ENCODE peak calls at places on chromosome 10, in five cellular contexts. M is CD8-positive, alpha-beta T cell; S is body of pancreas; A is brain microvascular endothelial cell; C is right lobe of liver. N is an unnamed sample.

GRCh38 chr10:93376372-93377296 is 105.5 kb downstream of the MYOF start:
- DNase-seq in M (no peak), S (peak; percentile 45), A (peak; percentile 71), C (no peak), N (peak; percentile 69)

GRCh38 chr10:110392860-110393732 is 88.4 kb upstream of the SMNDC1 start:
- DNase-seq in M (no peak), S (no peak), A (no peak), C (no peak), N (no peak)

GRCh38 chr10:93701903-93702277 is 502 bp downstream of the FRA10AC1 start:
- DNase-seq in M (peak; percentile 49), S (peak; percentile 16), A (peak; percentile 17), C (no peak), N (no peak)

GRCh38 chr10:50304655-50305054 is 53.3 kb upstream of the ASAH2 start:
- DNase-seq in M (no peak), S (no peak), A (no peak), C (no peak), N (no peak)

GRCh38 chr10:69616358-69616757 is 13.7 kb upstream of the FAM241B start:
- DNase-seq in M (no peak), S (no peak), A (no peak), C (no peak), N (no peak)

GRCh38 chr10:24849051-24849450 is 103.4 kb downstream of the PRTFDC1 start:
- DNase-seq in M (no peak), S (no peak), A (no peak), C (no peak), N (no peak)

GRCh38 chr10:110399163-110400094 is 94.7 kb upstream of the SMNDC1 start:
- DNase-seq in M (no peak), S (peak; percentile 54), A (peak; percentile 98), C (no peak), N (no peak)

GRCh38 chr10:97065686-97066679 is 119.8 kb downstream of the SLIT1 start:
- DNase-seq in M (no peak), S (no peak), A (no peak), C (no peak), N (no peak)

GRCh38 chr10:44899450-44900080 is 11.6 kb upstream of the TMEM72 start:
- DNase-seq in M (no peak), S (no peak), A (no peak), C (no peak), N (no peak)

GRCh38 chr10:102281103-102281502 is 35.8 kb downstream of the GBF1 start:
- DNase-seq in M (no peak), S (no peak), A (no peak), C (no peak), N (no peak)

GRCh38 chr10:32357056-32357735 is 10.2 kb upstream of the EPC1 start:
- DNase-seq in M (no peak), S (no peak), A (no peak), C (no peak), N (peak; percentile 64)

GRCh38 chr10:126880926-126881325 is 24.3 kb upstream of the DOCK1 start:
- DNase-seq in M (no peak), S (no peak), A (no peak), C (no peak), N (no peak)

GRCh38 chr10:124563320-124563719 is 101.7 kb downstream of the LHPP start:
- DNase-seq in M (no peak), S (no peak), A (no peak), C (no peak), N (no peak)

GRCh38 chr10:132960071-132960472 is 17.7 kb upstream of the CFAP46 start:
- DNase-seq in M (no peak), S (peak; percentile 10), A (no peak), C (peak; percentile 44), N (no peak)

GRCh38 chr10:51897560-51897959 is 198.2 kb upstream of the CSTF2T start:
- DNase-seq in M (no peak), S (no peak), A (no peak), C (no peak), N (no peak)

GRCh38 chr10:94069884-94070283 is 76.2 kb downstream of the PLCE1 start:
- DNase-seq in M (no peak), S (no peak), A (no peak), C (no peak), N (no peak)

GRCh38 chr10:132523561-132524442 is 13.8 kb upstream of the INPP5A start:
- DNase-seq in M (no peak), S (peak; percentile 9), A (no peak), C (peak; percentile 34), N (no peak)

GRCh38 chr10:122446668-122447410 is 7.6 kb upstream of the ARMS2 start:
- DNase-seq in M (no peak), S (no peak), A (no peak), C (peak; percentile 6), N (no peak)

GRCh38 chr10:24469993-24470392 is 253.7 kb downstream of the ARHGAP21 start:
- DNase-seq in M (no peak), S (no peak), A (no peak), C (no peak), N (no peak)

GRCh38 chr10:33617381-33617780 is 282.9 kb upstream of the NRP1 start:
- DNase-seq in M (no peak), S (no peak), A (no peak), C (no peak), N (no peak)

GRCh38 chr10:103695584-103696005 is 159.8 kb downstream of the SH3PXD2A start:
- DNase-seq in M (no peak), S (no peak), A (peak; percentile 53), C (no peak), N (no peak)

GRCh38 chr10:26781797-26782196 is 79.0 kb downstream of the ABI1 start:
- DNase-seq in M (no peak), S (no peak), A (peak; percentile 8), C (no peak), N (no peak)

GRCh38 chr10:75430000-75430763 is 1.2 kb upstream of the LRMDA start:
- DNase-seq in M (no peak), S (peak; percentile 64), A (no peak), C (peak; percentile 58), N (no peak)

GRCh38 chr10:119319920-119320258 is 112.5 kb downstream of the GRK5 start:
- DNase-seq in M (no peak), S (no peak), A (no peak), C (no peak), N (no peak)

GRCh38 chr10:29860159-29860558 is 199.2 kb downstream of the JCAD start:
- DNase-seq in M (no peak), S (no peak), A (peak; percentile 25), C (no peak), N (no peak)

GRCh38 chr10:35433851-35434426 is 97.6 kb downstream of the CCNY start:
- DNase-seq in M (no peak), S (no peak), A (peak; percentile 83), C (no peak), N (no peak)

DNA sequence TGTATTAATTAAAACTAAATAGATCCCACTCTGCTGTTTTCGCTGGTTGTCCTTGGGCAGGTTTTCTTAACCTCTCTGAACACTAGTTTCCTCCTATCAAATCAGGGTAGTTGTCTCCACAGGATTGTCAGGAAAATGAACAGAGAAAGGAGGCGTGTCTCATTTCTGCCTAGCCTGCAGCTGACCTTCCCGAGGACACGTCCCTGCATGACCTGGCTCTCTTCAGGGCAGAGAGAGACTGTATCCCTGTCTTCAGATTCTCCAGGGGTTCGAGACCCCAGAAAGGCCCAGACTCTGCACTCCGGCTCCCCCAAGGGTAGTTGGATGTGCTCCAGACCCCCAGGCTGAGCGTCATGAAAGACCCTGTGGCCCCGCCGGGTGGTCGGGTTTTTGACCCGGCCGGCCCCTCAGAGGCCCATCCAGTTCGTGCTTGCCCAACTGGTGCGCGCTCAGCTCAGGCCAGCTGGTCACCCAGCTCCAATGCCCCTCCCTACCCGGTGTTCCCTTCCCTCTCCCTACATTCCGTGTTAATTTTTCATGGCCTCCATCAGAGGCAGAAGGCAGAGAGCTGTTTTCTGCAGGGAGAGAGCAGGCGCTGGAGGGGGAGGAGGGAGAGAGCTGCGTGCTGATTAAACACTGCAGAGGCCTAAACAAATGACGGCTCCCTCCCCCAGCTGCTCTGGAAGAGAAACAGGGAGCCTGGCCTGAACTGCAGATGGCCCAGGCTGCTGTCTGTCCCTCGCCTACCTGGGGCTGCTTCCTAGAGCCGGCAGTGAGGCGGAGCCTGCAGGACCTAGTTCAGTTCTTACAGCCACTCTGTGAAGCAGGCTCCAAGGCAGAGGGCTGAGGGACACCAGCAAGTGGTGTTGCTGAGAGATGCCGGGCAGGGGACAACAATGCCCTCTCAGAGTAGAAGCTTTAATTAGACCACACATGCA is 86.2 kb upstream of the PPIF start:
- DNase-seq in M (no peak), S (peak; percentile 32), A (no peak), C (no peak), N (no peak)
- H3K27ac ChIP-seq in M (no peak overlapping the region), S (peak overlapping the region; percentile 70), A (no peak overlapping the region), C (no peak overlapping the region), N (no peak overlapping the region)

DNA sequence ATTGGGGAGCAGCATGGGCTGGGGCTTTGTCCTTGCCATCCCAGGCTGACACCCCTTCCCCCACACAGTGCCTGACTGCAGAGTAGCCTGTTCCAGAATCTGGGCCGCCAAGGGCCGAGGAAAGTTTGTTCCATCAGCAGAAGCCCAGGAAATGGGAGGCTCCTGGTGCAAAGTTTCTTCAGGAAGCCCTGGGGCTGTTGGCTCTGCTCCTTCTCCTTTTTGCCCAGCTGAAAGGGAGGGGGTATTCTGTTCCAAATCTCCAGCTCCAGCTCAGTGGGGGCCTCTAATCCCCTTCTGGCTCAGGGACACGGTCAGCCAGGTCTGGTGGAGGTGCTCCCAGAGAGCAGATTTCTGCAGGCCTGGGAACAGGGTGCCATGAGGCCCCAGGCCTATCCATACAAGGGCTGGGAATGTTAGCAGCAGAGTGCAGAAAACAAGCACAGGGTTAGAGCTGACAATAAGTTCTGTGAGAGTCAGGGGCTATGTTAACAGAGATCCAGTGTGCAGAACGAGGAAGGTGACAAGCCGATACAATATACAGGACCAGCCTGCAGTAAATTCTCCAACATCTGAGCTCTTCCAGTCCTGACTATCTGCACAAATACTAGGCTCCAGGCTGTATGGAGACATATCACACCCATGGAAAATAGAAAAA is 399.5 kb downstream of the RPS24 start:
- DNase-seq in M (no peak), S (no peak), A (no peak), C (no peak), N (no peak)
- H3K27ac ChIP-seq in M (no peak overlapping the region), S (no peak overlapping the region), A (no peak overlapping the region), C (no peak overlapping the region), N (no peak overlapping the region)

DNA sequence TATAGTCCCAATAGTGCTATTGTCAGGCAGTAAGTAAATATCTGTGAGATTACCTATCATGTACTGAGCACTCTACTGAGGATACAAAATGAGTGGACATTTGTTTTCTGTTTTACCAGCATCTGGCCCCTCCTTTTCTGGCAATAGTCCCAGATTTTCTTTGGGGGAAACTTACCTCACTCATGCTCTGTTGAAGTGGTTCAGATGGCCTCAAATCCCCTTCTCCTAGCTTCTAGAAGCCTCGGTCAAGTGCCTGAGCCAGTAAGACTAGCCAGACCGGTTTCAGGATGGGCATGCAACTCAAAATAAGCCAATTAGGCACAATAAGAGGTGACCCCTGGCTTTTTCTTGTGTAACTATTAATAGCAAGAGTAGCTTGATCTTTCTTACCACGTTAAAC is 19.7 kb downstream of the TRDMT1 start:
- DNase-seq in M (no peak), S (no peak), A (no peak), C (no peak), N (no peak)
- H3K27ac ChIP-seq in M (no peak overlapping the region), S (no peak overlapping the region), A (no peak overlapping the region), C (no peak overlapping the region), N (no peak overlapping the region)

DNA sequence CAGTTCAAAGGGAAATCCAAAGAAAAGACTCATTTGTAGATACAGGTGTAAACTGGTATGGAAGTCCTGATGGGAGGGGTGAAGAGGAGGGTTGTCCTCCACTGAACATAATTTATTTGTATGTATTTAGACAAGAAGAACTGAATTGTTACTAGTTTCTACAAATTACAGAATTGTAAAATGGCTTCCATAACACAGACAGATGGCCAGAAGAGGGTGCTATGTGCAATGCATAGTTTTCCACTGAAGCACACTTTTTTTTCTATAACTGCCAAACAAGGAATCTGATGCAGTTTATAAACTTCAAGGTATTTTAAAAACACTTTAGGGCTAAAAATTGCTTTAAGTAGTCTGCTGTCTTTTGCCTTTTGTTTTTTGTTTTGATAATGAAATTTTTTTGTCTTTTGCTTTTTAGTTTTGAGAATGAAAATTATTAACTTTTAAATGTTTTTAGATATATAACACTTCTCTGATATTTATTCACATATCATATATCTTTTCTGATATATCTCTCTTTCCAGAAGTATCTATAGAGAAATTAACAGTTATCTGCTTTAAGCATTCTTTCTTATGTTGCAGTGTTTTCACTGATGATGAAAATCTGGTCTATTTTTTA is 58.5 kb downstream of the PHYHIPL start:
- DNase-seq in M (no peak), S (peak; percentile 13), A (peak; percentile 58), C (no peak), N (no peak)
- H3K27ac ChIP-seq in M (no peak overlapping the region), S (no peak overlapping the region), A (no peak overlapping the region), C (no peak overlapping the region), N (no peak overlapping the region)